ENCODE peak calls at places on chromosomes 6 and 20, in five cellular contexts. J is neural progenitor cell, O is PC-3, E is psoas muscle, U is cardiac muscle cell. M is an unnamed sample. For H3K4me1 and H3K27me3, the result is how much of the 10 kb centered on the place peaks cover.

GRCh38 chr20:25044660-25045342 is 13.1 kb downstream of the ACSS1 start:
- DNase-seq in U (no peak), E (peak), O (no peak), J (no peak), M (no peak)

GRCh38 chr6:4179960-4180652 is 44.7 kb upstream of the ECI2 start:
- DNase-seq in O (no peak), E (no peak), U (no peak), J (no peak), M (no peak)

GRCh38 chr6:37177083-37177949 is 7.4 kb downstream of the PIM1 start:
- DNase-seq in U (no peak), O (no peak), J (no peak), E (no peak), M (no peak)

GRCh38 chr20:19750907-19751636 is 7.0 kb upstream of the RIN2 start:
- DNase-seq in U (peak), O (no peak), J (no peak), E (no peak), M (no peak)

GRCh38 chr20:59018817-59019216 is 412 bp upstream of the TUBB1 start:
- DNase-seq in O (no peak), U (no peak), E (no peak), J (no peak), M (no peak)

GRCh38 chr6:131581523-131581922 is 8.5 kb downstream of the ARG1 start:
- DNase-seq in U (no peak), O (no peak), E (no peak), J (no peak), M (no peak)

GRCh38 chr6:52293067-52293466 is 8.5 kb upstream of the MCM3 start:
- DNase-seq in O (no peak), J (no peak), E (no peak), U (no peak), M (no peak)

GRCh38 chr6:85498596-85499258 is 48.8 kb downstream of the NT5E start:
- DNase-seq in J (no peak), O (peak), U (no peak), E (no peak), M (no peak)

GRCh38 chr6:14079433-14079832 is 38.1 kb upstream of the CD83 start:
- DNase-seq in E (no peak), U (no peak), J (no peak), O (peak), M (no peak)

GRCh38 chr6:56292505-56293181 is 45.3 kb upstream of the COL21A1 start:
- DNase-seq in J (peak), E (no peak), U (peak), O (peak), M (peak)

GRCh38 chr6:39026175-39026574 is 22.4 kb upstream of the GLP1R start:
- DNase-seq in J (no peak), U (no peak), E (no peak), O (no peak), M (no peak)

GRCh38 chr20:19426356-19426755 is 213.9 kb downstream of the SLC24A3 start:
- DNase-seq in O (no peak), E (no peak), J (no peak), U (no peak), M (no peak)

GRCh38 chr20:17873410-17874270 is 95.0 kb downstream of the SNX5 start:
- DNase-seq in O (peak), E (peak), J (peak), U (peak), M (peak)

GRCh38 chr6:72464246-72464645 is 157.6 kb upstream of the KCNQ5 start:
- DNase-seq in J (no peak), U (no peak), E (no peak), O (no peak), M (no peak)

GRCh38 chr20:43914697-43915208 is at the start of gene TOX2:
- DNase-seq in J (peak), E (no peak), O (no peak), U (peak), M (peak)

GRCh38 chr6:11766589-11767450 is 11.8 kb downstream of the ADTRP start:
- DNase-seq in U (no peak), J (no peak), O (peak), E (no peak), M (no peak)

GRCh38 chr6:42512498-42513042 is 51.3 kb upstream of the UBR2 start:
- DNase-seq in O (no peak), E (no peak), J (no peak), U (no peak), M (no peak)

GRCh38 chr6:107458687-107459282 is 579 bp downstream of the PDSS2 start:
- DNase-seq in E (no peak), J (no peak), U (peak), O (peak), M (no peak)

GRCh38 chr6:64256483-64256882 is 620.9 kb downstream of the PHF3 start:
- DNase-seq in O (no peak), E (no peak), J (no peak), U (no peak), M (peak)

GRCh38 chr6:36908758-36909157 is 23.0 kb downstream of the C6orf89 start:
- DNase-seq in O (no peak), J (no peak), E (no peak), U (no peak), M (no peak)

GRCh38 chr20:14055127-14055742 is 59.9 kb downstream of the MACROD2 start:
- DNase-seq in J (peak), E (no peak), O (peak), U (peak), M (peak)

GRCh38 chr20:59424976-59425375 is 124.6 kb downstream of the EDN3 start:
- DNase-seq in J (no peak), U (no peak), O (no peak), E (no peak), M (no peak)

GRCh38 chr6:18269253-18269652 is 4.9 kb upstream of the DEK start:
- DNase-seq in J (no peak), O (peak), E (no peak), U (no peak), M (no peak)

GRCh38 chr6:110877154-110877564 is 2.6 kb downstream of the AMD1 start:
- DNase-seq in O (no peak), U (no peak), J (peak), E (no peak), M (no peak)

GRCh38 chr20:19628570-19629134 is 129.4 kb upstream of the RIN2 start:
- DNase-seq in E (no peak), U (peak), J (peak), O (peak), M (peak)

GRCh38 chr20:41692479-41693135 is 74.4 kb upstream of the CHD6 start:
- DNase-seq in O (no peak), E (peak), J (peak), U (peak), M (peak)

DNA sequence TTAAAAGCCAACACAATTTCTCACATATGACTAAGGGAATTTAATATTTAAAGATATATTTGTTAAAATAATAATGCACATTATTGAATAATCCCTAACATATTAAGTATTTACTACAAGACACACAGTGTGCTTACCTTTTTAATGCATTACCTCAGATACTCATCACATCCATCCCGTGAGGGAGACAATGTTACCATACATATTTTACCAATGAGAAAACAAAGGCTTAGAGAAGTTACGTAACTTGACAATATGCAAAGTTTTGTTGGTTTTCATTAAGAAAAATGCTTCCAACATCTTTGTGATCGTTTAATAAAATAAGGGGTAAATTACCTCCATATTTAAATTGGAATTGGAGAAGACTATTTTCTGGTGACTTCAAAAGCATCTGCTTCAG is 4.3 kb downstream of the IFNGR1 start:
- DNase-seq in E (no peak), O (no peak), J (no peak), U (no peak), M (no peak)
- H3K4me1 ChIP-seq in E (half or more), O (under half), J (under half), U (under half), M (under half)

GRCh38 chr6:30891450-30891723 is 7.1 kb downstream of the DDR1 start:
- DNase-seq in U (no peak), J (no peak), O (no peak), E (no peak), M (no peak)

GRCh38 chr6:30888472-30889137 is 4.3 kb downstream of the DDR1 start:
- DNase-seq in E (no peak), U (no peak), O (peak), J (no peak), M (no peak)

GRCh38 chr6:30890646-30891449 is 6.5 kb downstream of the DDR1 start:
- DNase-seq in E (no peak), J (no peak), U (no peak), O (no peak), M (no peak)

GRCh38 chr6:30889138-30889885 is 5.0 kb downstream of the DDR1 start:
- DNase-seq in J (no peak), E (no peak), U (no peak), O (no peak), M (no peak)

GRCh38 chr6:30889921-30890645 is 5.8 kb downstream of the DDR1 start:
- DNase-seq in U (no peak), J (no peak), E (no peak), O (no peak), M (no peak)
- H3K27me3 ChIP-seq in U (under half), J (under half), E (under half), O (under half), M (under half)

GRCh38 chr6:142856857-142857608 is 87.9 kb downstream of the HIVEP2 start:
- DNase-seq in O (no peak), U (no peak), J (no peak), E (no peak), M (no peak)

GRCh38 chr6:142856607-142856856 is 88.4 kb downstream of the HIVEP2 start:
- DNase-seq in E (no peak), O (no peak), J (no peak), U (no peak), M (no peak)

GRCh38 chr6:142854589-142855488 is 90.1 kb downstream of the HIVEP2 start:
- DNase-seq in J (peak), O (no peak), U (no peak), E (no peak), M (no peak)

GRCh38 chr6:142855877-142856606 is 88.9 kb downstream of the HIVEP2 start:
- DNase-seq in O (no peak), J (no peak), E (no peak), U (no peak), M (no peak)

GRCh38 chr6:142857609-142858195 is 87.3 kb downstream of the HIVEP2 start:
- DNase-seq in E (no peak), U (no peak), J (no peak), O (no peak), M (no peak)
- H3K4me3 ChIP-seq in E (no peak), U (no peak), J (no peak), O (no peak), M (no peak)

GRCh38 chr6:154234019-154234772 is 122.4 kb downstream of the IPCEF1 start:
- DNase-seq in E (no peak), U (no peak), J (no peak), O (no peak), M (no peak)
- H3K4me1 ChIP-seq in E (under half), U (under half), J (under half), O (under half), M (under half)

GRCh38 chr20:39181490-39181889 is 219.3 kb downstream of the DHX35 start:
- DNase-seq in J (no peak), E (no peak), U (no peak), O (no peak), M (no peak)
- H3K27me3 ChIP-seq in J (under half), E (under half), U (under half), O (under half), M (under half)